ENCODE peak calls at places on chromosome 22, in eight cellular contexts. Z is A549, B is left ventricle myocardium inferior, A is fibroblast of villous mesenchyme, Q is transverse colon, U is right lobe of liver, L is IMR-90, R is fibroblast of the aortic adventitia. E is an unnamed sample.

GRCh38 chr22:47691152-47691895 is 928.9 kb downstream of the TBC1D22A start:
- DNase-seq in Z (no peak), B (no peak), A (no peak), Q (no peak), U (no peak), L (no peak), R (no peak), E (no peak)

GRCh38 chr22:17064498-17065100 is 20.2 kb upstream of the IL17RA start:
- DNase-seq in Z (no peak), B (no peak), A (no peak), Q (no peak), U (no peak), L (no peak), R (no peak), E (no peak)

GRCh38 chr22:44373234-44373633 is 60.5 kb upstream of the SHISAL1 start:
- DNase-seq in Z (no peak), B (no peak), A (no peak), Q (no peak), U (peak), L (no peak), R (no peak), E (no peak)

GRCh38 chr22:42608481-42609361 is 6.0 kb downstream of the POLDIP3 start:
- DNase-seq in Z (no peak), B (no peak), A (peak), Q (no peak), U (no peak), L (peak), R (peak), E (no peak)

GRCh38 chr22:43681724-43682360 is 130.3 kb downstream of the EFCAB6 start:
- DNase-seq in Z (no peak), B (no peak), A (no peak), Q (no peak), U (no peak), L (no peak), R (no peak), E (no peak)

GRCh38 chr22:49954991-49955580 is 5.5 kb upstream of the PIM3 start:
- DNase-seq in Z (no peak), B (peak), A (no peak), Q (no peak), U (no peak), L (no peak), R (no peak), E (no peak)

GRCh38 chr22:42662114-42663021 is 13.2 kb upstream of the CYB5R3 start:
- DNase-seq in Z (peak), B (peak), A (peak), Q (peak), U (peak), L (peak), R (peak), E (no peak)

GRCh38 chr22:42692239-42693054 is 28.2 kb downstream of the A4GALT start:
- DNase-seq in Z (no peak), B (no peak), A (no peak), Q (no peak), U (no peak), L (no peak), R (no peak), E (no peak)

GRCh38 chr22:21829523-21829922 is 37.9 kb downstream of the MAPK1 start:
- DNase-seq in Z (no peak), B (no peak), A (no peak), Q (no peak), U (no peak), L (peak), R (no peak), E (no peak)

GRCh38 chr22:27297125-27297524 is 504.4 kb downstream of the MN1 start:
- DNase-seq in Z (no peak), B (no peak), A (no peak), Q (no peak), U (no peak), L (no peak), R (no peak), E (no peak)

GRCh38 chr22:27299181-27300085 is 502.1 kb downstream of the MN1 start:
- DNase-seq in Z (no peak), B (no peak), A (no peak), Q (no peak), U (no peak), L (no peak), R (no peak), E (no peak)

GRCh38 chr22:27296091-27296675 is 505.4 kb downstream of the MN1 start:
- DNase-seq in Z (no peak), B (no peak), A (no peak), Q (no peak), U (no peak), L (no peak), R (no peak), E (no peak)

GRCh38 chr22:27300661-27301285 is 500.8 kb downstream of the MN1 start:
- DNase-seq in Z (no peak), B (no peak), A (no peak), Q (no peak), U (no peak), L (no peak), R (no peak), E (no peak)

GRCh38 chr22:27298387-27299141 is 503.0 kb downstream of the MN1 start:
- DNase-seq in Z (no peak), B (no peak), A (no peak), Q (no peak), U (no peak), L (no peak), R (no peak), E (no peak)
- TF ChIP-seq CTCF in Z (no peak), B (no peak), A (no peak), Q (no peak), U (no peak), L (no peak), R (no peak), E (no peak)

DNA sequence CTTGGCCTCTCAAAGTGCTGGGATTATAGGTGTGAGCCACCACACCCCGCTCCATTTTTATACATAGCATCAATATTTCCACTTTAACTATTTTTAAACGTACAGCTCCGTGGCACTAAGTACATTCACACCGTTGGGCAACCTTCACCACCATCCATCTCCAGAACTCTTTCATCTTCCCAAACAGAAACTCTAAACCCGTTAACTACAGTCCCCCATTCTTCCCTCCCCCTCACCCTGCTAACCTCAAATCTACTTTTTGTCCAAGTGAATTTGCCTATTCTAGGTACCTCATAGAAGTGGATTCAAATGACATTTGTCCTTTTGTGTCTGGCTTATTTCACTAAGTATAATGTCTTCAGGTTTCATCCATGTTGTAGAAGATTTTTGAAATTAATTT is 3.4 kb downstream of the IGLL1 start:
- DNase-seq in Z (no peak), B (no peak), A (no peak), Q (no peak), U (no peak), L (no peak), R (no peak), E (no peak)
- H3K4me3 ChIP-seq in Z (no peak), B (no peak), A (no peak), Q (no peak), U (no peak), L (no peak), R (no peak), E (no peak)

DNA sequence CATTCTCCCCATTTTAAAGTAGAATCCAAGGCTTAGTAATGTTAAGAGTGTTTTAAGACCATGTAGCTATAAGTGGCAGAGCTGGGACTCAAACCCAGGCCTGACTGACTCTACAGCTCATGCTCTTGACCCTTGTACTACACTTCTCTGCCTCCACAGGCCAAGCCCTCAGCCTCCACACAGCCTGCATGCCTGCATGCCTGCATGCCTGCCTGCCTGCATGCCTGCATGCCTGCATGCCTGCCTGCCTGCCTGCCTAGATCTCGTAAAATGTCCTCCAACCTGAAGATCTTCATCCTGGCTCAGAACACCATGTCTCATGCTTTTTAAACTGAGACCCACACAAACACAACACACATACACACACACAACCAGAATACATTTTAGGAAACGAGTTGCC is 18.6 kb downstream of the TBC1D10A start:
- DNase-seq in Z (no peak), B (no peak), A (no peak), Q (no peak), U (no peak), L (no peak), R (no peak), E (no peak)
- TF ChIP-seq CTCF in Z (no peak), B (no peak), A (no peak), Q (no peak), U (no peak), L (no peak), R (no peak), E (no peak)

GRCh38 chr22:46091277-46091977 is 58.9 kb upstream of the PPARA start:
- DNase-seq in Z (no peak), B (peak), A (peak), Q (no peak), U (no peak), L (no peak), R (peak), E (no peak)

GRCh38 chr22:46090051-46090591 is 60.2 kb upstream of the PPARA start:
- DNase-seq in Z (no peak), B (peak), A (peak), Q (peak), U (peak), L (no peak), R (peak), E (no peak)

GRCh38 chr22:46092011-46092410 is 58.3 kb upstream of the PPARA start:
- DNase-seq in Z (no peak), B (peak), A (no peak), Q (no peak), U (no peak), L (no peak), R (peak), E (no peak)

GRCh38 chr22:46089426-46090041 is 60.8 kb upstream of the PPARA start:
- DNase-seq in Z (no peak), B (peak), A (peak), Q (peak), U (peak), L (no peak), R (no peak), E (no peak)

DNA sequence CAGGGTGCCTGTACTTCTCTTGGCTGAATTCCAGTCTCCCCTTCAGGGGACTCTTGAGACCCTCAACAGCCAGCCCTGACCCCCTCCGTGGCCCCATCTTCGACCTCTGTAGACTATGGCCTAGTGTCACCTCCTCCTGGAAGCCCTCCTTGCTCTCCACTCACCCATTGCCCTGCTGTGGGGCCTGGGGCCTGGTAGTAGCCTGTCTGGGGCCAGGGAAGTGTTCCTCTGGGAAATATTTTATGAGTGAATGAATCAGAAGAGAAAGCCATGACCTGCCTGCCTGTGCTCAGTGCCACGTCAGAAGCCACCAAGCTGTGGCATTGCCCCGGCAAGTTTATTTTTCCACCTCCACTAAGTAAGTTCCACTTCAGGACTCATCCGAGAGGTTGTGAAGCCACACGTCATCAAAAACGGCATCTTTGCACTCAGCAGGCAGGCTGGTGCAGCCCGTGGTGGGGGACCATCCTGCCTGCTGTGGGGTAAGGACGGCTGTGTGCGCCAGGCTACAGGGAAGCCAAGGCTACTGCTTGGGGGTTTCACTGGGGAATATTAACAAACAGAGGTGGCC is 59.6 kb upstream of the PPARA start:
- DNase-seq in Z (no peak), B (peak), A (peak), Q (no peak), U (no peak), L (peak), R (peak), E (peak)
- H3K4me3 ChIP-seq in Z (no peak), B (peak), A (no peak), Q (no peak), U (no peak), L (no peak), R (peak), E (peak)

GRCh38 chr22:19776433-19777031 is 16.0 kb downstream of the TBX1 start:
- DNase-seq in Z (no peak), B (peak), A (peak), Q (no peak), U (no peak), L (peak), R (peak), E (no peak)
- TF ChIP-seq CTCF in Z (no peak), B (no peak), A (no peak), Q (no peak), U (no peak), L (no peak), R (no peak), E (no peak)

GRCh38 chr22:39437836-39438704 is 18.7 kb upstream of the MGAT3 start:
- DNase-seq in Z (no peak), B (no peak), A (no peak), Q (peak), U (no peak), L (no peak), R (no peak), E (no peak)
- H3K4me3 ChIP-seq in Z (no peak), B (peak), A (no peak), Q (peak), U (no peak), L (no peak), R (no peak), E (no peak)

GRCh38 chr22:37731804-37732471 is 35.1 kb downstream of the TRIOBP start:
- DNase-seq in Z (peak), B (no peak), A (no peak), Q (peak), U (no peak), L (no peak), R (no peak), E (no peak)
- TF ChIP-seq CTCF in Z (no peak), B (peak), A (peak), Q (no peak), U (no peak), L (no peak), R (peak), E (no peak)

DNA sequence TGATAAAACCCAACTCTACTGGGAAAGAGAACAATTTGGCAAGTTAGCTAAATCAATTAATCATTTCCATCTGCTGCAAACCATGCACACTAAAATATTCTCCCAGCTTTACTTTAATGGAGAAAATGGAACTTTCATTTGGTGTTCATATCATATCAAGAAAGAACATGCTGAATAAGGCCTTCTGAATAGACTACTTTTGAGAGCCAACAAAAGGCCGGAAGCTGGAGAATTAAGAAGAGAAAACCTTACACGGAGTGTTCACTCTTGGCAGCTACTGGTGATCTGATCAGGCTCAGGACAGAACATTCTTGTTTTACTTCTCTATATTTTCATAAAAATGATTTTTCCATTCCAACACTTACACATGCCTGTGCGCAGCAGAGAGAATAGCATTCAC is 165.3 kb downstream of the TTC28 start:
- DNase-seq in Z (no peak), B (no peak), A (no peak), Q (no peak), U (no peak), L (no peak), R (peak), E (no peak)
- H3K4me3 ChIP-seq in Z (no peak), B (no peak), A (no peak), Q (no peak), U (no peak), L (no peak), R (no peak), E (no peak)

GRCh38 chr22:46126853-46127385 is 23.4 kb upstream of the PPARA start:
- DNase-seq in Z (no peak), B (no peak), A (no peak), Q (no peak), U (no peak), L (no peak), R (no peak), E (no peak)

GRCh38 chr22:46125816-46126770 is 24.2 kb upstream of the PPARA start:
- DNase-seq in Z (no peak), B (no peak), A (no peak), Q (peak), U (peak), L (no peak), R (no peak), E (no peak)

GRCh38 chr22:46124383-46125144 is 25.8 kb upstream of the PPARA start:
- DNase-seq in Z (no peak), B (no peak), A (no peak), Q (no peak), U (no peak), L (no peak), R (no peak), E (no peak)

GRCh38 chr22:46123694-46124382 is 26.5 kb upstream of the PPARA start:
- DNase-seq in Z (no peak), B (no peak), A (no peak), Q (no peak), U (no peak), L (no peak), R (no peak), E (no peak)

GRCh38 chr22:46125311-46125710 is 25.0 kb upstream of the PPARA start:
- DNase-seq in Z (no peak), B (no peak), A (no peak), Q (no peak), U (no peak), L (no peak), R (no peak), E (no peak)
- TF ChIP-seq CTCF in Z (no peak), B (no peak), A (no peak), Q (no peak), U (no peak), L (no peak), R (no peak), E (no peak)

E was measured in AG09309.